ENCODE peak calls at places on chromosomes 3 and 15, in six cellular contexts. One of them, this sample, is unnamed.

GRCh38 chr15:73957276-73957675 is 31.0 kb downstream of the LOXL1 start:
- DNase-seq in body of pancreas: no peak
- DNase-seq in CD8-positive, alpha-beta T cell: no peak
- DNase-seq in heart right ventricle: no peak
- DNase-seq in ovary: peak; percentile 26
- DNase-seq in A549: no peak
- DNase-seq in this sample: no peak

GRCh38 chr3:115858995-115859807 is 235.9 kb downstream of the GAP43 start:
- DNase-seq in body of pancreas: no peak
- DNase-seq in CD8-positive, alpha-beta T cell: no peak
- DNase-seq in heart right ventricle: no peak
- DNase-seq in ovary: no peak
- DNase-seq in A549: no peak
- DNase-seq in this sample: no peak

GRCh38 chr3:181838940-181839914 is 127.5 kb downstream of the SOX2 start:
- DNase-seq in body of pancreas: peak; percentile 14
- DNase-seq in CD8-positive, alpha-beta T cell: no peak
- DNase-seq in heart right ventricle: no peak
- DNase-seq in ovary: no peak
- DNase-seq in A549: no peak
- DNase-seq in this sample: no peak

GRCh38 chr3:170027691-170028102 is 10.1 kb upstream of the GPR160 start:
- DNase-seq in body of pancreas: no peak
- DNase-seq in CD8-positive, alpha-beta T cell: no peak
- DNase-seq in heart right ventricle: no peak
- DNase-seq in ovary: no peak
- DNase-seq in A549: no peak
- DNase-seq in this sample: no peak

GRCh38 chr3:10248984-10249748 is 907 bp downstream of the TATDN2 start:
- DNase-seq in body of pancreas: peak; percentile 16
- DNase-seq in CD8-positive, alpha-beta T cell: no peak
- DNase-seq in heart right ventricle: no peak
- DNase-seq in ovary: peak; percentile 54
- DNase-seq in A549: peak; percentile 62
- DNase-seq in this sample: peak; percentile 80

GRCh38 chr3:127754411-127755304 is 67.7 kb downstream of the MGLL start:
- DNase-seq in body of pancreas: no peak
- DNase-seq in CD8-positive, alpha-beta T cell: no peak
- DNase-seq in heart right ventricle: no peak
- DNase-seq in ovary: no peak
- DNase-seq in A549: no peak
- DNase-seq in this sample: no peak

GRCh38 chr15:75153084-75153483 is 48.6 kb upstream of the C15orf39 start:
- DNase-seq in body of pancreas: no peak
- DNase-seq in CD8-positive, alpha-beta T cell: no peak
- DNase-seq in heart right ventricle: no peak
- DNase-seq in ovary: no peak
- DNase-seq in A549: peak; percentile 59
- DNase-seq in this sample: no peak

GRCh38 chr3:149020196-149020838 is 29.0 kb downstream of the GYG1 start:
- DNase-seq in body of pancreas: no peak
- DNase-seq in CD8-positive, alpha-beta T cell: no peak
- DNase-seq in heart right ventricle: peak; percentile 38
- DNase-seq in ovary: no peak
- DNase-seq in A549: no peak
- DNase-seq in this sample: no peak

GRCh38 chr15:46676233-46677206 is 1040.8 kb upstream of the SEMA6D start:
- DNase-seq in body of pancreas: peak; percentile 30
- DNase-seq in CD8-positive, alpha-beta T cell: no peak
- DNase-seq in heart right ventricle: no peak
- DNase-seq in ovary: no peak
- DNase-seq in A549: no peak
- DNase-seq in this sample: no peak

GRCh38 chr15:31326729-31327673 is at the start of gene KLF13:
- DNase-seq in body of pancreas: peak; percentile 75
- DNase-seq in CD8-positive, alpha-beta T cell: peak; percentile 61
- DNase-seq in heart right ventricle: peak; percentile 54
- DNase-seq in ovary: peak; percentile 84
- DNase-seq in A549: peak; percentile 54
- DNase-seq in this sample: no peak
- H3K4me1 ChIP-seq in body of pancreas: peaks cover 42% of the 10 kb centered on the region
- H3K4me1 ChIP-seq in CD8-positive, alpha-beta T cell: peaks cover 48% of the 10 kb centered on the region
- H3K4me1 ChIP-seq in heart right ventricle: peaks cover 45% of the 10 kb centered on the region
- H3K4me1 ChIP-seq in ovary: peaks cover 9% of the 10 kb centered on the region
- H3K4me1 ChIP-seq in A549: peaks cover 24% of the 10 kb centered on the region
- H3K4me1 ChIP-seq in this sample: peaks cover 43% of the 10 kb centered on the region

GRCh38 chr3:188685789-188686188 is 486.0 kb upstream of the TPRG1 start:
- DNase-seq in body of pancreas: no peak
- DNase-seq in CD8-positive, alpha-beta T cell: no peak
- DNase-seq in heart right ventricle: no peak
- DNase-seq in ovary: no peak
- DNase-seq in A549: no peak
- DNase-seq in this sample: no peak
- H3K27ac ChIP-seq in body of pancreas: no peak overlapping the region
- H3K27ac ChIP-seq in CD8-positive, alpha-beta T cell: no peak overlapping the region
- H3K27ac ChIP-seq in heart right ventricle: no peak overlapping the region
- H3K27ac ChIP-seq in ovary: no peak overlapping the region
- H3K27ac ChIP-seq in A549: no peak overlapping the region
- H3K27ac ChIP-seq in this sample: no peak overlapping the region

GRCh38 chr15:19987389-19988048 is 554.1 kb downstream of the GOLGA6L6 start:
- DNase-seq in body of pancreas: no peak
- DNase-seq in CD8-positive, alpha-beta T cell: no peak
- DNase-seq in heart right ventricle: no peak
- DNase-seq in ovary: no peak
- DNase-seq in A549: no peak
- DNase-seq in this sample: no peak

DNA sequence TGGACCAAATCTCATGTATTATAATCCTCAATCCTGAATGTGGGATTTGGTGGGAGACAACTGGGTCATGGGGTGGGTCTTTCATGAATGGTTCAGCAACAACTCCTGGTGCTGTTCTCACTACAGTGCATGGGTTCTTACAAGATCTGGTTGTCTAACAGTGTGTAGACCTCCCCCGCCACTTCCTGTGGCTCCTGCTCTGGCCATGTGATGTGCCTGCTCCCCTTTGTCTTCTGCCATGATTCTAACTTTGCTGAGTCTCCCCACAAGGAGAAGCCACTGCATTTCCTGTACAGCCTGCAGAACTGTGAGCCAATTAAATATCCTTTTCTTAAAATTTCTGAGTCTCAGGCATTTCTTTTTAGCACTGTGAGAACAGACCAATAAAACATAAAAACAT is 557.5 kb downstream of the GOLGA6L6 start:
- DNase-seq in body of pancreas: no peak
- DNase-seq in CD8-positive, alpha-beta T cell: no peak
- DNase-seq in heart right ventricle: no peak
- DNase-seq in ovary: no peak
- DNase-seq in A549: no peak
- DNase-seq in this sample: no peak
- H3K9me3 ChIP-seq in body of pancreas: no peaks in the 10 kb centered on the region
- H3K9me3 ChIP-seq in CD8-positive, alpha-beta T cell: no peaks in the 10 kb centered on the region
- H3K9me3 ChIP-seq in heart right ventricle: no peaks in the 10 kb centered on the region
- H3K9me3 ChIP-seq in ovary: no peaks in the 10 kb centered on the region
- H3K9me3 ChIP-seq in A549: no peaks in the 10 kb centered on the region
- H3K9me3 ChIP-seq in this sample: no peaks in the 10 kb centered on the region

GRCh38 chr3:197367081-197367780 is 68.8 kb upstream of the DLG1 start:
- DNase-seq in body of pancreas: no peak
- DNase-seq in CD8-positive, alpha-beta T cell: no peak
- DNase-seq in heart right ventricle: no peak
- DNase-seq in ovary: no peak
- DNase-seq in A549: peak; percentile 19
- DNase-seq in this sample: no peak

GRCh38 chr3:197368821-197369220 is 70.4 kb upstream of the DLG1 start:
- DNase-seq in body of pancreas: no peak
- DNase-seq in CD8-positive, alpha-beta T cell: no peak
- DNase-seq in heart right ventricle: no peak
- DNase-seq in ovary: no peak
- DNase-seq in A549: no peak
- DNase-seq in this sample: no peak

GRCh38 chr3:197371521-197372075 is 73.2 kb upstream of the DLG1 start:
- DNase-seq in body of pancreas: no peak
- DNase-seq in CD8-positive, alpha-beta T cell: no peak
- DNase-seq in heart right ventricle: no peak
- DNase-seq in ovary: no peak
- DNase-seq in A549: no peak
- DNase-seq in this sample: no peak

GRCh38 chr3:197368330-197368729 is 69.9 kb upstream of the DLG1 start:
- DNase-seq in body of pancreas: no peak
- DNase-seq in CD8-positive, alpha-beta T cell: no peak
- DNase-seq in heart right ventricle: no peak
- DNase-seq in ovary: no peak
- DNase-seq in A549: no peak
- DNase-seq in this sample: no peak

DNA sequence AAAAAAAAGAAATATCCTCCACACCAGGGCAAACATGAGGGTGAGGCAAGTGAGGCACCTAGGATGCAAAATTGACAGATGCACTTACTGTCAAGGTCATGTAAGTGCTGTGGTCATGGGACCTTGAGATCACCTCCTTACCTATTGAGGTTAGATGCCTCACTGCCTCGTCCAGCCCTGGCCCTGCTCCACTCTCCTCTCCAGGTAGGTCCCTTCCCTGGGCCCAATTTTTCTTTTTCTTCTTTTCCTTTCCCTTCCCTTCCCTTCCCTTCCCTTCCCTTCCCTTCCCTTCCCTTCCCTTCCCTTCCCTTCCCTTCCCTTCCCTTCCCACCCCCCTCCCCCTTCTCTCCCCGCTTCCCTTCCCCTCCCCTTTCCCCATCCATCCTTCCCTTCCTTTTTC is 71.1 kb upstream of the DLG1 start:
- DNase-seq in body of pancreas: no peak
- DNase-seq in CD8-positive, alpha-beta T cell: no peak
- DNase-seq in heart right ventricle: no peak
- DNase-seq in ovary: no peak
- DNase-seq in A549: no peak
- DNase-seq in this sample: no peak
- H3K4me1 ChIP-seq in body of pancreas: no peaks in the 10 kb centered on the region
- H3K4me1 ChIP-seq in CD8-positive, alpha-beta T cell: no peaks in the 10 kb centered on the region
- H3K4me1 ChIP-seq in heart right ventricle: peaks cover 11% of the 10 kb centered on the region
- H3K4me1 ChIP-seq in ovary: no peaks in the 10 kb centered on the region
- H3K4me1 ChIP-seq in A549: peaks cover 33% of the 10 kb centered on the region
- H3K4me1 ChIP-seq in this sample: no peaks in the 10 kb centered on the region

GRCh38 chr15:90161946-90162345 is 39.2 kb upstream of the SEMA4B start:
- DNase-seq in body of pancreas: no peak
- DNase-seq in CD8-positive, alpha-beta T cell: no peak
- DNase-seq in heart right ventricle: no peak
- DNase-seq in ovary: no peak
- DNase-seq in A549: no peak
- DNase-seq in this sample: no peak
- H3K27ac ChIP-seq in body of pancreas: peak overlapping the region; percentile 86
- H3K27ac ChIP-seq in CD8-positive, alpha-beta T cell: no peak overlapping the region
- H3K27ac ChIP-seq in heart right ventricle: no peak overlapping the region
- H3K27ac ChIP-seq in ovary: no peak overlapping the region
- H3K27ac ChIP-seq in A549: peak overlapping the region; percentile 85
- H3K27ac ChIP-seq in this sample: no peak overlapping the region

GRCh38 chr3:53658613-53659193 is 164.3 kb downstream of the CACNA1D start:
- DNase-seq in body of pancreas: no peak
- DNase-seq in CD8-positive, alpha-beta T cell: no peak
- DNase-seq in heart right ventricle: no peak
- DNase-seq in ovary: no peak
- DNase-seq in A549: no peak
- DNase-seq in this sample: no peak
- H3K9me3 ChIP-seq in body of pancreas: no peaks in the 10 kb centered on the region
- H3K9me3 ChIP-seq in CD8-positive, alpha-beta T cell: no peaks in the 10 kb centered on the region
- H3K9me3 ChIP-seq in heart right ventricle: no peaks in the 10 kb centered on the region
- H3K9me3 ChIP-seq in ovary: no peaks in the 10 kb centered on the region
- H3K9me3 ChIP-seq in A549: peaks cover 43% of the 10 kb centered on the region
- H3K9me3 ChIP-seq in this sample: peaks cover 3% of the 10 kb centered on the region